ENCODE peak calls at places on chromosomes 5 and 9, in six cellular contexts. T is posterior vena cava, Q is mesothelial cell of epicardium, H is T-helper 1 cell, A is heart left ventricle, D is NCI-H1417. K is an unnamed sample.

GRCh38 chr9:96617439-96618185 is 2.0 kb downstream of the CDC14B start:
- DNase-seq in T (no peak), Q (no peak), H (no peak), A (no peak), D (no peak), K (no peak)

GRCh38 chr9:137875354-137875753 is 2.2 kb upstream of the CACNA1B start:
- DNase-seq in T (no peak), Q (no peak), H (no peak), A (no peak), D (no peak), K (no peak)

GRCh38 chr9:19379697-19380046 is 364 bp downstream of the RPS6 start:
- DNase-seq in T (no peak), Q (peak), H (no peak), A (no peak), D (no peak), K (peak)

GRCh38 chr9:127083133-127083532 is 39.3 kb downstream of the ANGPTL2 start:
- DNase-seq in T (no peak), Q (no peak), H (no peak), A (no peak), D (no peak), K (no peak)

GRCh38 chr9:114571391-114571790 is 16.2 kb upstream of the ATP6V1G1 start:
- DNase-seq in T (no peak), Q (no peak), H (no peak), A (no peak), D (no peak), K (no peak)

GRCh38 chr9:123406691-123407536 is 50.9 kb downstream of the CRB2 start:
- DNase-seq in T (peak), Q (no peak), H (no peak), A (no peak), D (peak), K (no peak)

GRCh38 chr9:20618361-20618799 is 3.9 kb downstream of the MLLT3 start:
- DNase-seq in T (no peak), Q (no peak), H (no peak), A (peak), D (peak), K (no peak)

GRCh38 chr9:122179690-122180074 is 20.0 kb downstream of the MORN5 start:
- DNase-seq in T (no peak), Q (no peak), H (no peak), A (no peak), D (no peak), K (no peak)

GRCh38 chr9:76658510-76659231 is 105.6 kb upstream of the PCA3 start:
- DNase-seq in T (no peak), Q (no peak), H (no peak), A (no peak), D (peak), K (no peak)

GRCh38 chr9:78714591-78714990 is 417.7 kb downstream of the PSAT1 start:
- DNase-seq in T (no peak), Q (no peak), H (no peak), A (no peak), D (no peak), K (no peak)

GRCh38 chr5:148438911-148439310 is 55.2 kb downstream of the FBXO38 start:
- DNase-seq in T (no peak), Q (no peak), H (no peak), A (no peak), D (no peak), K (no peak)

GRCh38 chr5:34517249-34517648 is 138.9 kb upstream of the RAI14 start:
- DNase-seq in T (no peak), Q (no peak), H (no peak), A (no peak), D (no peak), K (no peak)

GRCh38 chr9:135227641-135228251 is 140.3 kb downstream of the OLFM1 start:
- DNase-seq in T (peak), Q (no peak), H (no peak), A (peak), D (no peak), K (no peak)

GRCh38 chr5:37370550-37370863 is 399 bp downstream of the NUP155 start:
- DNase-seq in T (no peak), Q (no peak), H (no peak), A (no peak), D (no peak), K (no peak)

GRCh38 chr5:86118542-86118941 is 499.2 kb upstream of the COX7C start:
- DNase-seq in T (no peak), Q (no peak), H (no peak), A (no peak), D (no peak), K (no peak)

GRCh38 chr5:19625562-19625961 is 362.4 kb downstream of the CDH18 start:
- DNase-seq in T (no peak), Q (no peak), H (no peak), A (no peak), D (no peak), K (no peak)

GRCh38 chr5:80156156-80156555 is 99.7 kb downstream of the SERINC5 start:
- DNase-seq in T (no peak), Q (no peak), H (no peak), A (no peak), D (no peak), K (no peak)

GRCh38 chr5:62005551-62005950 is 300.5 kb upstream of the KIF2A start:
- DNase-seq in T (no peak), Q (no peak), H (no peak), A (no peak), D (no peak), K (no peak)

GRCh38 chr5:89276566-89277305 is 393.8 kb upstream of the MEF2C start:
- DNase-seq in T (no peak), Q (no peak), H (no peak), A (no peak), D (no peak), K (no peak)

GRCh38 chr5:40984884-40985283 is 75.6 kb downstream of the C7 start:
- DNase-seq in T (no peak), Q (no peak), H (no peak), A (no peak), D (no peak), K (no peak)

GRCh38 chr9:123637596-123637939 is 281.6 kb downstream of the CRB2 start:
- DNase-seq in T (no peak), Q (no peak), H (no peak), A (no peak), D (no peak), K (no peak)

GRCh38 chr9:124661184-124661755 is 109.8 kb downstream of the NR6A1 start:
- DNase-seq in T (no peak), Q (no peak), H (no peak), A (no peak), D (no peak), K (no peak)

GRCh38 chr5:95734916-95735315 is 3.8 kb downstream of the RHOBTB3 start:
- DNase-seq in T (no peak), Q (no peak), H (no peak), A (no peak), D (no peak), K (no peak)

GRCh38 chr9:76018244-76018643 is 127.8 kb downstream of the PCSK5 start:
- DNase-seq in T (no peak), Q (no peak), H (no peak), A (no peak), D (no peak), K (peak)

GRCh38 chr5:95261369-95262175 is 23.3 kb downstream of the MCTP1 start:
- DNase-seq in T (no peak), Q (no peak), H (no peak), A (no peak), D (no peak), K (peak)

GRCh38 chr5:33631786-33632185 is 191.0 kb downstream of the TARS1 start:
- DNase-seq in T (no peak), Q (no peak), H (no peak), A (no peak), D (no peak), K (no peak)

GRCh38 chr9:126523621-126524111 is 90.1 kb upstream of the LMX1B start:
- DNase-seq in T (peak), Q (no peak), H (no peak), A (no peak), D (no peak), K (no peak)

GRCh38 chr5:112738180-112738560 is 485 bp downstream of the APC start:
- DNase-seq in T (no peak), Q (no peak), H (no peak), A (no peak), D (peak), K (no peak)

GRCh38 chr5:58893551-58893950 is 310.7 kb downstream of the RAB3C start:
- DNase-seq in T (no peak), Q (no peak), H (no peak), A (no peak), D (no peak), K (peak)

GRCh38 chr5:163730206-163730782 is 224.9 kb downstream of the MAT2B start:
- DNase-seq in T (no peak), Q (no peak), H (no peak), A (no peak), D (peak), K (no peak)

GRCh38 chr9:95740217-95741004 is 135.1 kb upstream of the ERCC6L2 start:
- DNase-seq in T (no peak), Q (no peak), H (no peak), A (no peak), D (no peak), K (no peak)

GRCh38 chr5:131005963-131006684 is 158.9 kb downstream of the HINT1 start:
- DNase-seq in T (no peak), Q (no peak), H (no peak), A (no peak), D (no peak), K (no peak)

GRCh38 chr5:2175842-2176404 is 293.2 kb upstream of the IRX4 start:
- DNase-seq in T (peak), Q (no peak), H (no peak), A (no peak), D (no peak), K (no peak)

GRCh38 chr9:13568446-13568845 is 289.0 kb upstream of the MPDZ start:
- DNase-seq in T (no peak), Q (no peak), H (no peak), A (peak), D (no peak), K (no peak)

GRCh38 chr9:36007309-36007708 is 29.4 kb upstream of the RECK start:
- DNase-seq in T (no peak), Q (no peak), H (no peak), A (no peak), D (no peak), K (no peak)

GRCh38 chr5:115831163-115831768 is 10.1 kb downstream of the ATG12 start:
- DNase-seq in T (no peak), Q (no peak), H (peak), A (no peak), D (peak), K (peak)

GRCh38 chr5:82387041-82387818 is 109.1 kb upstream of the RPS23 start:
- DNase-seq in T (no peak), Q (peak), H (no peak), A (no peak), D (peak), K (no peak)

GRCh38 chr9:114417511-114417910 is 29.7 kb upstream of the AKNA start:
- DNase-seq in T (no peak), Q (no peak), H (no peak), A (no peak), D (no peak), K (no peak)

GRCh38 chr5:79938468-79938867 is 52.6 kb downstream of the MTX3 start:
- DNase-seq in T (no peak), Q (no peak), H (no peak), A (no peak), D (no peak), K (no peak)

K was measured in testis.